ENCODE peak calls at places on chromosomes 16 and 17, in six cellular contexts. M, Z, F, O, N and X are unnamed samples.

GRCh38 chr16:87384162-87384999 is 805 bp upstream of the FBXO31 start:
- DNase-seq in M (peak), Z (peak), F (peak), O (no peak), N (no peak), X (peak)

GRCh38 chr17:65055280-65055707 is 1.2 kb downstream of the GNA13 start:
- DNase-seq in M (no peak), Z (no peak), F (no peak), O (no peak), N (no peak), X (no peak)

GRCh38 chr16:13436641-13437423 is 483.1 kb upstream of the ERCC4 start:
- DNase-seq in M (peak), Z (no peak), F (peak), O (no peak), N (no peak), X (no peak)

GRCh38 chr16:4496305-4496704 is 20.1 kb downstream of the HMOX2 start:
- DNase-seq in M (peak), Z (no peak), F (no peak), O (no peak), N (no peak), X (no peak)

GRCh38 chr17:28206292-28206691 is 112.7 kb upstream of the TMEM97 start:
- DNase-seq in M (no peak), Z (no peak), F (no peak), O (no peak), N (no peak), X (no peak)

GRCh38 chr17:2929881-2930533 is 133.4 kb downstream of the OR1D5 start:
- DNase-seq in M (peak), Z (peak), F (peak), O (peak), N (peak), X (peak)

GRCh38 chr17:48351916-48352332 is 78.1 kb downstream of the SKAP1 start:
- DNase-seq in M (peak), Z (peak), F (peak), O (no peak), N (peak), X (no peak)

GRCh38 chr17:30414486-30414885 is 35.8 kb downstream of the CPD start:
- DNase-seq in M (no peak), Z (no peak), F (no peak), O (no peak), N (no peak), X (no peak)

GRCh38 chr16:88782454-88783390 is 2.3 kb downstream of the PIEZO1 start:
- DNase-seq in M (no peak), Z (peak), F (no peak), O (no peak), N (peak), X (no peak)

GRCh38 chr17:4999429-5000093 is 1.8 kb downstream of the KIF1C start:
- DNase-seq in M (no peak), Z (no peak), F (no peak), O (no peak), N (no peak), X (no peak)

DNA sequence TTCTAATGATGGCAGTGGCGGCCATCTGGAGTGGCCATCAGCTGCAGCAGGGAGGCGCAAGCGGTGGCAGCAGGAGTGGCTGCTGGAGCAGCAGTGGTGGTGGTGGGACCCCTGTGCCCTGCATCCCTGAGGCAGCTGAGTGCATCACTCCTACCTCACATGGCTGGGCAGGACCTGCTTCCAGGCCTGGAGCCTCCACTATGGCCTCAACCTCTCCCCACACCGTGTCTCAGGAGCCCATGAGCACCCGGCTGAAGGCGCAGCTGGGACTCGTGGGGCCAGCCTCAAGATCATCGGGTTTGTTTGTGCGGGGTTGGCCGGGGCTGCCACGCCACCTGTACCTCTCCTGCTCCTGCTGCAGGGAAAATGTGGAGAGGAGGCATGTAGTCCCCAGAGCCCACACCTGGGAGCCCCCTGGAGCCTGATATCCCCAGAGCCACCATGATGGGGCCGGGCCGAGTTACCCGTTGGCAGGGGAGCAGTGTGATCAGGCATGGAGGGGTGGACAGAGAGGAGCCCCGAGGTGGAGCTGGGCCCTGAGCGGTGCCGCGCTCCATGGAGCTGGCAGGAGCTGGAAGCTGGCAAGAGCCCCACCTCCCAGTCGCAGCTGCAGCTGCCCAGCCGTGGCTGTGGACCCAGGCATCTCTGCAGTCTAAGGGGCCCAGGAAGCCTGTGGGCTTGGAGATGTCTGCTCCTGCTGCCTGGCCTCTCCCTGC is 16.7 kb downstream of the RHOT1 start:
- DNase-seq in M (no peak), Z (no peak), F (no peak), O (no peak), N (no peak), X (no peak)
- TF ChIP-seq JUN in M (no peak), Z (no peak), F (no peak), O (no peak), N (no peak), X (no peak)

GRCh38 chr17:50180066-50180465 is 14.3 kb downstream of the SGCA start:
- DNase-seq in M (no peak), Z (no peak), F (no peak), O (no peak), N (no peak), X (no peak)
- TF ChIP-seq JUN in M (no peak), Z (no peak), F (no peak), O (no peak), N (no peak), X (no peak)

GRCh38 chr17:39231587-39232551 is 6.1 kb upstream of the STAC2 start:
- DNase-seq in M (peak), Z (peak), F (no peak), O (peak), N (peak), X (peak)

GRCh38 chr17:39236981-39237441 is 11.3 kb upstream of the STAC2 start:
- DNase-seq in M (no peak), Z (peak), F (no peak), O (no peak), N (no peak), X (no peak)

GRCh38 chr17:39236383-39236927 is 10.7 kb upstream of the STAC2 start:
- DNase-seq in M (no peak), Z (peak), F (no peak), O (no peak), N (no peak), X (no peak)

GRCh38 chr17:39237586-39237985 is 11.8 kb upstream of the STAC2 start:
- DNase-seq in M (no peak), Z (no peak), F (no peak), O (no peak), N (no peak), X (no peak)

DNA sequence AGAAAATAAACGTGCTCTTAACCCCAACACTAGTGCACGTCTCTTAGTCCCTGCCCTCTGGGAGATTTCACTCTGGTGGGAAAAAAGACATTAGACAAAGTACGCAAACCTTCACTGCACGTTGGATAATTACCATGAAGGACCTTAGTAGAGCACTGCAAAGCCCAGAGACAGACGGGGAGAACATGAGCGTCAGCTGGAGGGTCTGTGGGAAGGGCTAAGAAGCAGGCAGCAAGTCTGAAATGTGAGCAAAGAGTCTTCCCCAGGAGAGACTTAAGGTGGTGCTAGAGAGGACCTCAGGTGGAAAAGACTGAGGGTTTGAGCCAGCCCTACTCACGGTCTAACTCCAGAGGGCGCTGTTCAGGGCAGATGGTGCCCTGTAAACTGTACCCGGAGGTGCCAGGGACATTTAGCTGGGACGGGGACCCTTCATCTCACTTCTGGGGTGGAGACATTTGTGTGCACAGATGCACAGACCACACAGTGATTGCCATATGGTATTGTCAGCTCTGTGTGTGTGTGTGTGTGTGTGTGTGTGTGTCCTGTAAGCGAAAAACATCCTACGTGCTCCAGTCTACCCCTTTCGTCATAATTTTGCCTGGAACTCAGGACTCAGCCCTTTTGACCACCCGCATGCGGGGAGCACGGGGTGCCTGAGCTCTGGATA is 9.9 kb upstream of the STAC2 start:
- DNase-seq in M (peak), Z (peak), F (peak), O (peak), N (peak), X (peak)
- TF ChIP-seq JUN in M (no peak), Z (no peak), F (no peak), O (no peak), N (no peak), X (no peak)

GRCh38 chr17:18187226-18187625 is 3.6 kb downstream of the ALKBH5 start:
- DNase-seq in M (no peak), Z (no peak), F (peak), O (no peak), N (peak), X (no peak)

GRCh38 chr17:18187816-18188761 is 4.5 kb downstream of the ALKBH5 start:
- DNase-seq in M (no peak), Z (no peak), F (no peak), O (no peak), N (peak), X (no peak)

GRCh38 chr17:18185391-18185790 is 1.8 kb downstream of the ALKBH5 start:
- DNase-seq in M (no peak), Z (no peak), F (no peak), O (no peak), N (peak), X (no peak)

GRCh38 chr17:18185832-18186231 is 2.2 kb downstream of the ALKBH5 start:
- DNase-seq in M (no peak), Z (no peak), F (no peak), O (no peak), N (peak), X (no peak)

DNA sequence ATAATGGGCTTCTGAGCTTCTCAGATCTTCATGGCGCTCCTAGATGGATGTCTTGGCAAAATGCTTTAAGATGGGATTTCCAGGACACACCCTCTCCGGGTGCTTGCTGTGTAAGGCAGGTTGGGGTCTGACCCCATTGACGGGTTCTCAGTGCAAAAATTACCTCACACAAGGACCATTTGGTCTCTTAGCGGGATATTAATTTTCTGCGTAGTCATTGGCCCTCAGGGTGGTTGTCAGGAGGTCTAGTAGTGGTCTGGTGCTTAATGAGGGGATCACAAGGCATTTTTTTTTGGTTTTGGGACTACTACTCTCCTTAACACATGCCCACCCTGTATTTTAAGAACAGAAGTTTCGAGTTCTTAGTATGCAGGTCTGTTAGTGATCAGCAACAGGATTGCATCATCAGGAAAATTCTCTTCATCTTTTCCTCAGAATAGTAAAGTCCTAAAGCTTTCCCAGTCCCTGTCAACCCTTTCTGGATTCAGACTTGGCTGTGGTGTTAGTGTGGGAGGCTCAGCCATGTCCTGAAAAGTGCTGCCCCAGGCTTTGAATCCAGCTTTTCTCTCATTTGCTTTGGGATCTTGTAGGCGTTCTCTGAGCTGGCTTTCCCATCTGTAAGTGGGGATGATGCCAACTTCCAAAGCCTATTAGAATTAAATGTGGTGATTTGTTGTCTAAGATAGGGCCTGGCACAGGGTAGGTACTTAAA is 2.8 kb downstream of the ALKBH5 start:
- DNase-seq in M (no peak), Z (no peak), F (no peak), O (no peak), N (peak), X (no peak)
- TF ChIP-seq JUN in M (no peak), Z (no peak), F (no peak), O (no peak), N (no peak), X (no peak)

DNA sequence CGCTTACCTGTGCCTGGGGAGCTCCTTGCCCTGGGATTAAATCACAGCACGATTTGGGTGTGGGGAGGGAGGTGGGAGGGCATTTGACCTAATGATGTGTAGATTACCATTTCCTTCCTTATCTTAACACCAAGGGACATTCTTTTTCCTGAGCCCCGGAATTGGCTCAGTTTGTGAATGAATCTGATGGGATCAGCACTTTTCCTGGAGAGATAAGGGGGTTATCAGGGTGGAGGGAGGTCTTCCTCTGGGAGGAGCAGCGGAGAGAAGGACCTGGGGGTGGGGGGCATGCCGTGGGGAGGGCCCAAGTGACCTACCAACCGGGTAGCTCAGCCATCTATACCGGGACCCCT is 90.0 kb upstream of the LHX1 start:
- DNase-seq in M (no peak), Z (no peak), F (no peak), O (no peak), N (no peak), X (no peak)
- TF ChIP-seq JUN in M (no peak), Z (no peak), F (no peak), O (no peak), N (no peak), X (no peak)